ENCODE peak calls at places on chromosomes 7 and 10, in six cellular contexts. D, O, Y, Q, N and T are unnamed samples.

GRCh38 chr10:79258894-79259293 is 88.4 kb upstream of the PPIF start:
- DNase-seq in O (no peak), Q (no peak), N (no peak), Y (no peak), D (no peak), T (no peak)

GRCh38 chr7:106284516-106285050 is at the start of gene NAMPT:
- DNase-seq in N (peak), Y (peak), Q (no peak), O (no peak), D (peak), T (no peak)

GRCh38 chr10:47402681-47403301 is 18.7 kb upstream of the ZNF488 start:
- DNase-seq in Y (peak), O (peak), N (peak), D (peak), Q (peak), T (no peak)

GRCh38 chr7:1700086-1700485 is 30.0 kb downstream of the ELFN1 start:
- DNase-seq in O (no peak), Y (no peak), Q (no peak), N (no peak), D (no peak), T (peak)

GRCh38 chr7:144834516-144835165 is 1.2 kb downstream of the TPK1 start:
- DNase-seq in Q (no peak), N (no peak), O (peak), Y (no peak), D (no peak), T (no peak)

GRCh38 chr7:88759216-88759955 is at the start of gene ZNF804B:
- DNase-seq in Y (no peak), Q (no peak), D (no peak), O (no peak), N (peak), T (no peak)

GRCh38 chr7:90759752-90760151 is 163.6 kb downstream of the CDK14 start:
- DNase-seq in O (no peak), D (no peak), Y (no peak), Q (no peak), N (no peak), T (no peak)

GRCh38 chr10:54607983-54608382 is 193.0 kb downstream of the PCDH15 start:
- DNase-seq in Q (no peak), O (no peak), D (no peak), N (no peak), Y (no peak), T (no peak)

GRCh38 chr7:104793066-104793465 is 220.9 kb upstream of the KMT2E start:
- DNase-seq in D (no peak), Y (no peak), N (no peak), O (peak), Q (no peak), T (no peak)

GRCh38 chr7:55623617-55624016 is 51.3 kb upstream of the VOPP1 start:
- DNase-seq in Y (no peak), D (no peak), O (no peak), Q (no peak), N (no peak), T (no peak)

GRCh38 chr7:149071641-149072437 is 18.7 kb downstream of the ZNF786 start:
- DNase-seq in N (peak), O (no peak), Y (no peak), Q (peak), D (peak), T (no peak)

GRCh38 chr7:98548981-98549380 is 68.1 kb upstream of the NPTX2 start:
- DNase-seq in N (no peak), Y (no peak), D (no peak), Q (no peak), O (no peak), T (no peak)

GRCh38 chr7:69439636-69440325 is 158.5 kb upstream of the AUTS2 start:
- DNase-seq in D (no peak), Q (no peak), N (no peak), O (no peak), Y (no peak), T (no peak)

GRCh38 chr7:94088560-94088959 is 84.4 kb upstream of the BET1 start:
- DNase-seq in O (no peak), D (no peak), Y (no peak), N (no peak), Q (peak), T (no peak)

GRCh38 chr10:50972591-50972990 is 87.2 kb upstream of the A1CF start:
- DNase-seq in Q (no peak), N (no peak), Y (peak), O (no peak), D (no peak), T (no peak)

GRCh38 chr10:84290235-84290634 is 38.2 kb upstream of the CCSER2 start:
- DNase-seq in Y (no peak), D (no peak), O (no peak), Q (no peak), N (no peak), T (no peak)

GRCh38 chr10:117741524-117741923 is 199.0 kb downstream of the EMX2 start:
- DNase-seq in D (no peak), O (no peak), Q (no peak), N (no peak), Y (no peak), T (no peak)

GRCh38 chr7:74606101-74606908 is 51.2 kb upstream of the GTF2I start:
- DNase-seq in N (peak), O (no peak), Y (peak), D (peak), Q (no peak), T (no peak)
- H3K4me3 ChIP-seq in N (no peak), O (peak), Y (peak), D (peak), Q (no peak), T (peak)

DNA sequence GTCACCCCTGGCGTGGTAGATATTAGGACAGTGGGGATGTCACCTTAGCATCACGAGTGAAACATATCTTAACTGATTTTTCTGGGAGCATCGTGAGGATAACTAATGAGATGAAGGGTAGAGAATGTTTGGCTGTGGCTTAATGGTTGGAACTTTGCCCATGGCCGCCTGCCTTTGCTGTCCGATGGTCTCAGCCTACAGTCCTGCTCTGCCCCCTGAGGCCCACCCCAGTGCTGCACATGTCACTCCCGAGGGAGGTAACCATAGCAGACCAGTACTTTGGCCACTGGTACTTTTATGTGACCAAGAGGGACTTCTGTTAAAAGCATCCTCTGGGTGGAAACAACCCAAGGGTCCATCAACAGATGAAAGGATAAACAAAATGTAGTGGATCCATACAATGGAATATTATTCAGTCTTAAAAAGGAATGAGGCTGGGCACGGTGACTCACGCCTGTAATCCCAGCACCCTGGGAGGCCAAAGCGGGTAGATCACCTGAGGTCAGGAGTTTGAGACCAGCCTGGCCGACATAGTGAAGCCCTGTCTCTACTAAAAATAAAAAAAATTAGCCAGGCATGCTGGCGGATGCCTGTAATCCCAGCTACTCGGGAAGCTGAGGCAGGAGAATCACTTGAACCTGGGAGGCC is 58.4 kb downstream of the TACR2 start:
- DNase-seq in D (no peak), Y (no peak), N (no peak), O (no peak), Q (no peak), T (no peak)
- H3K27ac ChIP-seq in D (no peak), Y (no peak), N (no peak), O (no peak), Q (no peak), T (no peak)

DNA sequence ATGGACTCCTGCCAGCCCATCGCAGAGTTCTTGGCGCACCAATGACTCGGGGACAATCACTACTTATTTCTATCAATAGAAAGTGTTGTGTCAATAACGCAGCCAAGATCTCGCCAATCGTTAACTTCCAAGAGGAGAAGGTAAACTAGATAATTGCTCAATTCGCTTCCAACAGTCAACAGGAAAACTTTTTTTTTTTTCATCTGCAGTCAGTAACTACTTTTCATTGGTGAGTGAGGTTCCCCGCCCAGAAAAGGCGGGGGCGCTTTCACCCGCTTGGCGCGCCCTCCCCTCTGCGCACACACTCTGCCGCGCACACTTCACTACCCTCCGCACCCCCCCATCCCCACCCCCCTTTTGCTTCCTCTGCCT is at the start of gene FEZF1:
- DNase-seq in Q (no peak), O (no peak), D (no peak), Y (no peak), N (no peak), T (no peak)
- H3K4me3 ChIP-seq in Q (no peak), O (no peak), D (no peak), Y (no peak), N (peak), T (peak)

GRCh38 chr7:10079572-10079971 is 894.1 kb upstream of the PHF14 start:
- DNase-seq in N (no peak), D (no peak), Y (no peak), Q (no peak), O (no peak), T (no peak)
- H3K27ac ChIP-seq in N (no peak), D (no peak), Y (no peak), Q (no peak), O (no peak), T (no peak)

GRCh38 chr7:50775231-50775630 is 7.5 kb downstream of the GRB10 start:
- DNase-seq in N (no peak), O (no peak), D (no peak), Y (no peak), Q (no peak), T (no peak)
- H3K4me3 ChIP-seq in N (no peak), O (no peak), D (no peak), Y (no peak), Q (no peak), T (no peak)

GRCh38 chr7:108211382-108212201 is 81.4 kb upstream of the LAMB4 start:
- DNase-seq in N (no peak), O (peak), D (no peak), Q (peak), Y (no peak), T (no peak)
- H3K27ac ChIP-seq in N (no peak), O (no peak), D (no peak), Q (no peak), Y (no peak), T (no peak)

GRCh38 chr10:132539431-132539839 is 1.8 kb downstream of the INPP5A start:
- DNase-seq in D (peak), Q (no peak), O (no peak), Y (peak), N (no peak), T (peak)
- H3K4me3 ChIP-seq in D (peak), Q (no peak), O (peak), Y (peak), N (peak), T (peak)

GRCh38 chr7:22601812-22602568 is 102.0 kb upstream of the STEAP1B start:
- DNase-seq in Y (no peak), Q (peak), O (peak), N (no peak), D (no peak), T (no peak)

GRCh38 chr7:22597845-22598244 is 97.9 kb upstream of the STEAP1B start:
- DNase-seq in O (peak), N (no peak), D (no peak), Q (peak), Y (no peak), T (no peak)

GRCh38 chr7:22601028-22601795 is 101.2 kb upstream of the STEAP1B start:
- DNase-seq in N (no peak), O (no peak), D (no peak), Y (no peak), Q (no peak), T (no peak)

GRCh38 chr7:22596763-22597434 is 96.9 kb upstream of the STEAP1B start:
- DNase-seq in D (no peak), Y (no peak), O (no peak), N (no peak), Q (no peak), T (no peak)

DNA sequence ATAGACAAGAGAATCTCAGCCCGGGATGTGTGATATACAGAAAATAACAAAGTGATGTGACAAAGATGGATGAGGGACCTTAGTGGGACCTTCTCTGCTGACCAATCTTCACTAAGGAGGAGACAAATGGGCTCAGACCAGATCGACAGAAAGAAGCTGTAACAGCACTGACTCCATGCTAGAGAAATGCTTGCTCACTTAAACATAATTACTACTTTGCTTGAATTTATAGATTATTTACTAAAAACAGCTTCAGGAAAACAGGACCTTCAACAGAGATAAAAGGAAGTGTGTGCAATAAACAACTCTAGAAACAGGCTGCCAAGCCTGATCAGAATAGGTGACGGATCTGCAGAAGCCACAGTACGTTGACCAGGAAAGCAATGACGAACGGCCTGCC is 98.3 kb upstream of the STEAP1B start:
- DNase-seq in Q (no peak), Y (no peak), D (no peak), N (no peak), O (no peak), T (no peak)
- H3K27ac ChIP-seq in Q (no peak), Y (no peak), D (no peak), N (no peak), O (peak), T (no peak)

GRCh38 chr10:132714096-132714721 is 71.7 kb downstream of the NKX6-2 start:
- DNase-seq in Y (no peak), N (no peak), Q (no peak), O (no peak), D (no peak), T (no peak)
- H3K4me3 ChIP-seq in Y (no peak), N (no peak), Q (no peak), O (peak), D (no peak), T (no peak)